ENCODE peak calls at places on chromosome 18, in ten cellular contexts. R, T, I, H, K, J, M, S, Y and A are unnamed samples. For H3K36me3 and H3K4me1, the result is how much of the 10 kb centered on the place peaks cover.

GRCh38 chr18:49814147-49814499 is 790 bp upstream of the ACAA2 start:
- DNase-seq in I (peak), M (peak), T (peak), J (peak), S (peak), Y (no peak), R (no peak), K (peak), H (peak), A (peak)

GRCh38 chr18:26386002-26386401 is 159.8 kb downstream of the TAF4B start:
- DNase-seq in K (peak), R (no peak), J (peak), M (no peak), I (no peak), T (peak), S (peak), H (no peak), Y (no peak), A (peak)

GRCh38 chr18:73340135-73340934 is 472.5 kb upstream of the NETO1 start:
- DNase-seq in I (no peak), K (peak), H (no peak), J (peak), M (no peak), Y (no peak), S (peak), R (no peak), T (no peak), A (no peak)

GRCh38 chr18:55781481-55781957 is 193.5 kb upstream of the TCF4 start:
- DNase-seq in I (no peak), M (peak), S (peak), H (peak), Y (peak), J (peak), R (peak), T (peak), K (peak), A (no peak)

GRCh38 chr18:73893879-73894278 is 253.8 kb downstream of the FBXO15 start:
- DNase-seq in H (no peak), J (peak), S (no peak), I (no peak), Y (no peak), R (no peak), M (no peak), K (peak), T (no peak), A (no peak)

GRCh38 chr18:49041677-49042570 is 91.2 kb upstream of the SMAD7 start:
- DNase-seq in I (no peak), Y (peak), H (peak), R (peak), M (peak), J (peak), T (no peak), S (peak), K (peak), A (peak)

GRCh38 chr18:48826271-48826670 is 124.5 kb downstream of the SMAD7 start:
- DNase-seq in T (no peak), H (no peak), K (no peak), S (no peak), R (peak), J (no peak), M (no peak), I (no peak), Y (peak), A (no peak)

GRCh38 chr18:58639751-58640427 is 11.0 kb upstream of the ALPK2 start:
- DNase-seq in H (peak), J (peak), T (no peak), Y (no peak), K (peak), I (no peak), S (peak), M (no peak), R (no peak), A (no peak)

GRCh38 chr18:59837586-59837985 is 62.2 kb upstream of the PMAIP1 start:
- DNase-seq in H (peak), J (peak), M (no peak), K (peak), Y (peak), S (peak), T (peak), I (no peak), R (peak), A (peak)

GRCh38 chr18:58761241-58761969 is 90.1 kb downstream of the MALT1 start:
- DNase-seq in M (no peak), Y (peak), J (no peak), H (no peak), I (no peak), T (no peak), R (peak), K (no peak), S (no peak), A (no peak)

GRCh38 chr18:31636387-31636786 is 44.7 kb downstream of the TTR start:
- DNase-seq in I (no peak), H (no peak), R (no peak), J (no peak), M (no peak), T (no peak), K (no peak), S (no peak), Y (no peak), A (no peak)

GRCh38 chr18:3037423-3037915 is 24.5 kb upstream of the LPIN2 start:
- DNase-seq in R (peak), H (no peak), Y (no peak), M (no peak), T (peak), S (peak), I (no peak), J (peak), K (peak), A (peak)

GRCh38 chr18:50704541-50704940 is 115.3 kb downstream of the MRO start:
- DNase-seq in I (no peak), M (no peak), S (no peak), J (no peak), T (no peak), K (no peak), H (no peak), Y (no peak), R (no peak), A (no peak)

GRCh38 chr18:70578480-70578879 is 289.6 kb downstream of the SOCS6 start:
- DNase-seq in H (no peak), J (no peak), I (no peak), S (no peak), K (no peak), Y (no peak), M (peak), T (no peak), R (peak), A (no peak)

GRCh38 chr18:31658670-31659573 is 25.5 kb downstream of the B4GALT6 start:
- DNase-seq in R (no peak), K (peak), I (no peak), S (peak), H (no peak), T (no peak), Y (no peak), M (no peak), J (no peak), A (peak)

GRCh38 chr18:8825273-8825672 is 119.9 kb downstream of the MTCL1 start:
- DNase-seq in Y (no peak), K (no peak), H (no peak), R (no peak), M (no peak), S (no peak), I (no peak), J (no peak), T (no peak), A (no peak)

GRCh38 chr18:8826971-8827370 is 121.6 kb downstream of the MTCL1 start:
- DNase-seq in H (no peak), I (no peak), M (no peak), J (no peak), T (no peak), Y (no peak), S (no peak), K (no peak), R (no peak), A (no peak)

GRCh38 chr18:8826514-8826913 is 121.2 kb downstream of the MTCL1 start:
- DNase-seq in R (no peak), Y (no peak), K (no peak), H (no peak), J (no peak), S (no peak), T (no peak), M (no peak), I (no peak), A (no peak)

GRCh38 chr18:8824846-8825245 is 119.5 kb downstream of the MTCL1 start:
- DNase-seq in K (no peak), I (no peak), R (no peak), M (no peak), Y (no peak), S (no peak), T (no peak), J (no peak), H (no peak), A (no peak)

GRCh38 chr18:8825729-8826375 is 120.5 kb downstream of the MTCL1 start:
- DNase-seq in T (no peak), I (no peak), H (no peak), K (no peak), Y (no peak), J (no peak), R (no peak), M (no peak), S (no peak), A (no peak)
- H3K36me3 ChIP-seq in T (under half), I (under half), H (under half), K (under half), Y (under half), J (under half), R (under half), M (under half), S (under half), A (under half)

DNA sequence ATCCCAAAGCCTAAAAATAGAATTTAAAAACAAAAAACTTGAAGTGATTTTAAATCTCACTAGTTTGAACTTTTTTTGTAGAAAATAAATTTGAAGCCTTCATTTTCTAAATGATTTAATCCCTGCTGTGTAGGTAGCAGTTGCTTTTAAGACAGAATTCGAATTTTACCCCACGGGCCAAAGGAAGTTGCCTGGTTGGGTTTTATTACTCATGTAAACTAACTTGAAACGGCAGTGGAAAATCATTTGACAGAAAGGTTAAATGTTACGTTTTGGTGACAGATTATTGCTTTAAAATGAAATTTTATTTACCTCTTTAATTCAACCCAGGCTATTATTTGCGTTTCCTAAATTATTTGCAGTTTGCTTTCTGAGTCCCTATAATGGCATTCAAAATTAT is 2.0 kb downstream of the MAPRE2 start:
- DNase-seq in H (no peak), T (no peak), J (no peak), M (no peak), Y (no peak), R (no peak), S (no peak), I (no peak), K (no peak), A (no peak)
- H3K4me1 ChIP-seq in H (under half), T (under half), J (under half), M (half or more), Y (under half), R (under half), S (under half), I (under half), K (under half), A (under half)

GRCh38 chr18:12376718-12377555 is at the start of gene AFG3L2:
- DNase-seq in M (peak), I (peak), R (peak), S (peak), Y (peak), J (peak), H (peak), K (peak), T (peak), A (peak)
- H3K36me3 ChIP-seq in M (under half), I (under half), R (under half), S (under half), Y (under half), J (under half), H (under half), K (under half), T (under half), A (under half)

GRCh38 chr18:8770655-8771054 is 65.3 kb downstream of the MTCL1 start:
- DNase-seq in H (no peak), M (no peak), I (no peak), S (no peak), K (no peak), Y (no peak), J (no peak), R (no peak), T (no peak), A (no peak)
- H3K4me1 ChIP-seq in H (under half), M (under half), I (under half), S (under half), K (under half), Y (under half), J (under half), R (under half), T (under half), A (under half)

DNA sequence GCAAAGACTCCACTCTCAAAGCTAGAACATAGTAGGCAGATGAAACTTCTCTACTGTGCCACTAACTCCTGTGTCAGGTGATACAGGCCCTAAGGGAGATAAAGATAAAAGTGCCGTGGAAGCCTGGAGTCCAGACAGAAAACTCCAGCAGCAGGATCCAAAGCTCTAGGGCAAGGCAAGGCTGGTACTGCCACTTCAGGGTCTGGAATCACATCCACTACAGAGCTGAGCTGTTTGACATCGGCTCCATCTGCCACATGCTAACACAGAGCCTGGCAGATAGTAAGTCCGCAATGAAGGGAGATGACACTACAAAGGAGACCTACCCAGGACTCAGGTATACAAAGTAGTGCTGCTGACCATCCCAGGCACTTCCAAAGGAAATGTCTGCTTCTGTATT is 34.4 kb downstream of the EPG5 start:
- DNase-seq in T (no peak), H (no peak), K (no peak), Y (no peak), R (no peak), I (no peak), J (no peak), S (no peak), M (no peak), A (no peak)
- H3K36me3 ChIP-seq in T (under half), H (under half), K (under half), Y (half or more), R (half or more), I (under half), J (under half), S (under half), M (half or more), A (under half)

DNA sequence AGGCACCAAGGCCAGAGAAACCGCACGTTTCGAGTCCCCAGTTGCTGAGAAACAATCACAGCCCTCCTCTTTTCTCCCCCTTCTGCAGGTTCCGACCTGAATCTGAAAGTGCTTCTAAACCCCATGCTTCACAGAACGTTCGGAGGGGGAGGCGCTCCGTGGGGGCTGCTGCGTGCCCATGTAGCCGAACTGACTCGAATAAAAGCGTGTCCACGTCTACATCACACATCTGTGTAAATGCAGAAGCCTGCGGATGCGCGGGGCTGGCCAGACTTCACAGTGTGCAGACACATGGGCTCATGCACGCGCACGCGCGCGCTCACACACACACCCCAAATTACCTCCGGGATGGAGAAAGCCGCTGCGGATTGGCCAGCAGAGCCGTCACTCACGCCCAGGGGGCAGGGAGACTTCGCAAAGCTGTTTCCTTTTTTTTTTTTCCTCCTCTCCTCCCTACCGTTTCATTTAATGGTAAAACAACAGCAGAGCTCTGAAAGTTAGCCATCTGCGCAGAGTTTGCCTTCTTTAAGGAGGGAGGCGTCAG is 2.3 kb downstream of the ZNF516 start:
- DNase-seq in R (peak), S (peak), T (peak), M (peak), I (peak), Y (peak), K (peak), J (peak), H (peak), A (peak)
- H3K4me1 ChIP-seq in R (under half), S (under half), T (under half), M (under half), I (under half), Y (under half), K (under half), J (under half), H (under half), A (under half)

GRCh38 chr18:36114738-36115137 is 14.4 kb downstream of the SLC39A6 start:
- DNase-seq in S (no peak), R (no peak), K (no peak), T (no peak), M (no peak), Y (no peak), H (no peak), I (no peak), J (no peak), A (no peak)
- H3K36me3 ChIP-seq in S (under half), R (half or more), K (under half), T (under half), M (half or more), Y (half or more), H (under half), I (under half), J (under half), A (under half)

GRCh38 chr18:23745366-23745765 is 56.1 kb downstream of the LAMA3 start:
- DNase-seq in I (no peak), K (no peak), Y (no peak), M (no peak), R (no peak), S (no peak), T (no peak), J (no peak), H (no peak), A (no peak)
- H3K4me1 ChIP-seq in I (under half), K (under half), Y (under half), M (under half), R (under half), S (under half), T (under half), J (under half), H (under half), A (under half)

GRCh38 chr18:27599202-27599829 is 414.2 kb upstream of the CHST9 start:
- DNase-seq in I (no peak), S (no peak), Y (peak), R (peak), H (peak), J (peak), T (no peak), K (peak), M (peak), A (peak)
- H3K36me3 ChIP-seq in I (under half), S (under half), Y (under half), R (under half), H (under half), J (under half), T (under half), K (under half), M (under half), A (under half)

GRCh38 chr18:78105611-78106010 is 856.0 kb downstream of the GALR1 start:
- DNase-seq in I (no peak), J (no peak), T (no peak), R (peak), H (no peak), M (no peak), S (no peak), Y (no peak), K (no peak), A (no peak)

GRCh38 chr18:78106946-78107345 is 857.3 kb downstream of the GALR1 start:
- DNase-seq in K (no peak), I (no peak), S (no peak), M (no peak), Y (no peak), H (no peak), R (peak), J (no peak), T (no peak), A (no peak)

GRCh38 chr18:78101091-78101490 is 851.4 kb downstream of the GALR1 start:
- DNase-seq in T (no peak), K (no peak), H (no peak), S (no peak), Y (no peak), M (no peak), R (no peak), J (no peak), I (no peak), A (no peak)

GRCh38 chr18:78100189-78100588 is 850.5 kb downstream of the GALR1 start:
- DNase-seq in S (no peak), J (no peak), R (no peak), H (no peak), Y (no peak), M (no peak), K (no peak), I (no peak), T (no peak), A (no peak)

GRCh38 chr18:78102135-78102534 is 852.5 kb downstream of the GALR1 start:
- DNase-seq in K (no peak), S (no peak), M (no peak), J (no peak), R (peak), Y (no peak), T (no peak), H (no peak), I (no peak), A (peak)
- H3K4me1 ChIP-seq in K (under half), S (under half), M (under half), J (under half), R (under half), Y (under half), T (under half), H (under half), I (under half), A (under half)